ENCODE peak calls at places on chromosomes 1 and 21, in seven cellular contexts. S is dorsolateral prefrontal cortex; Z is cardiac muscle cell; Y is HFF-Myc; I is SK-N-MC; C is cardiac fibroblast; U is naive thymus-derived CD4-positive, alpha-beta T cell. O is an unnamed sample.

GRCh38 chr1:22143065-22143514 is at the start of gene WNT4:
- DNase-seq in U (no peak), C (no peak), Z (peak), Y (no peak), S (no peak), I (no peak), O (no peak)

GRCh38 chr1:15911141-15911540 is 63.6 kb downstream of the SPEN start:
- DNase-seq in S (no peak), U (no peak), I (no peak), Y (no peak), C (no peak), Z (no peak), O (no peak)

GRCh38 chr1:204503122-204503912 is 8.7 kb upstream of the PIK3C2B start:
- DNase-seq in Y (no peak), U (no peak), I (peak), C (peak), S (no peak), Z (peak), O (peak)

GRCh38 chr1:226953175-226953800 is 13.2 kb downstream of the COQ8A start:
- DNase-seq in I (no peak), Z (no peak), C (no peak), U (no peak), Y (no peak), S (no peak), O (no peak)

GRCh38 chr21:14523234-14523633 is 22.9 kb downstream of the SAMSN1 start:
- DNase-seq in Y (no peak), U (no peak), S (no peak), I (no peak), C (peak), Z (peak), O (no peak)

GRCh38 chr1:198118136-198118535 is 38.7 kb upstream of the NEK7 start:
- DNase-seq in U (no peak), Y (peak), Z (peak), S (no peak), I (no peak), C (peak), O (peak)

GRCh38 chr1:155080250-155081228 is 1.9 kb downstream of the EFNA3 start:
- DNase-seq in C (no peak), S (peak), U (no peak), Z (no peak), Y (no peak), I (no peak), O (no peak)

GRCh38 chr1:247407180-247407616 is 8.8 kb upstream of the NLRP3 start:
- DNase-seq in Y (no peak), I (no peak), U (peak), S (no peak), C (no peak), Z (no peak), O (no peak)

GRCh38 chr1:46556822-46557221 is 5.4 kb upstream of the KNCN start:
- DNase-seq in I (no peak), S (no peak), C (peak), Y (no peak), U (no peak), Z (peak), O (no peak)

GRCh38 chr1:213035573-213035972 is 15.5 kb upstream of the RPS6KC1 start:
- DNase-seq in Z (no peak), U (no peak), Y (no peak), I (no peak), C (no peak), S (no peak), O (no peak)

GRCh38 chr1:111903858-111904449 is 85.5 kb downstream of the KCND3 start:
- DNase-seq in S (no peak), I (no peak), Y (no peak), Z (no peak), C (no peak), U (no peak), O (no peak)
- H3K4me3 ChIP-seq in S (no peak), I (no peak), Y (no peak), Z (no peak), C (no peak), U (no peak), O (no peak)

GRCh38 chr1:12618661-12619395 is 818 bp upstream of the DHRS3 start:
- DNase-seq in C (peak), S (peak), Z (peak), I (no peak), Y (peak), U (peak), O (no peak)

GRCh38 chr1:12619396-12620141 is 1.6 kb upstream of the DHRS3 start:
- DNase-seq in Y (peak), S (peak), C (peak), I (peak), Z (peak), U (peak), O (no peak)

GRCh38 chr1:12621346-12622320 is 3.6 kb upstream of the DHRS3 start:
- DNase-seq in Z (peak), U (no peak), Y (no peak), I (no peak), C (no peak), S (no peak), O (no peak)

GRCh38 chr1:12620931-12621330 is 2.9 kb upstream of the DHRS3 start:
- DNase-seq in Z (no peak), I (no peak), S (no peak), U (no peak), Y (no peak), C (no peak), O (no peak)

DNA sequence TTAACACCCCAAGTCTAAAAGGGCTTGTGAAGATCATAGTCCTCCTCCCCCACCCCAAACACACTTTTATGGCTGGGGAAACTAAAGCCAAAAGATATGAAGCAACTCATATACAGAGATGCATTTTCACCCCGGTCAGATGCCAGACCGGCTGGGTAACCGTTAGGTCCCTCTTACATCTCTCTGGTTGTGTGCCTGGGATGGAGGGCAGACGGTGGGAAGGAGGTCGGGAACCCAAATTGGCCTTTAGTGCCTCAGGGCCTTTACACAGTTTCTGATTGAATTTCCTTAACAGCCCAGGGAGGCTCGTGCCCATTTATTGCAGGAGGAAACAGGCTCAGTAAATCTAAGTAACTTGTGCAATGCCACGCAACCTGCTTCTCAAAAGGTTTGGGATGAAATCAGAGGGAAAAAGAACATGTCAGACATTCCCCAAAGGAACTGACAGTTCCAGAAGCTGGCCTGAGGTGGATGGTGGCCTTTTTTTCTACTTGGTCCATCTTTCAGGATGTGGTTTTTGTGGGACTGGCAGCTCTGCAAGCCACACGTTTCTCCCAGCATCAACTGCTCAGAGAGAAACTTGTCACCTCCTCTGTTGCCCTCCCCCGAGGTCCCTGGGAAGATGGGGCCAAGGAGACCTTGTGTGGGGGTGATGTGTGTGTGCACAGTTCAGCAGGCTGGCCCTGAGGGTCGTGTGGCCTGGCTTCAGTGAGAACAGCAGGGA is 2.3 kb upstream of the DHRS3 start:
- DNase-seq in U (no peak), Z (no peak), I (no peak), S (no peak), Y (no peak), C (no peak), O (no peak)
- H3K4me3 ChIP-seq in U (peak), Z (no peak), I (peak), S (peak), Y (no peak), C (no peak), O (no peak)

DNA sequence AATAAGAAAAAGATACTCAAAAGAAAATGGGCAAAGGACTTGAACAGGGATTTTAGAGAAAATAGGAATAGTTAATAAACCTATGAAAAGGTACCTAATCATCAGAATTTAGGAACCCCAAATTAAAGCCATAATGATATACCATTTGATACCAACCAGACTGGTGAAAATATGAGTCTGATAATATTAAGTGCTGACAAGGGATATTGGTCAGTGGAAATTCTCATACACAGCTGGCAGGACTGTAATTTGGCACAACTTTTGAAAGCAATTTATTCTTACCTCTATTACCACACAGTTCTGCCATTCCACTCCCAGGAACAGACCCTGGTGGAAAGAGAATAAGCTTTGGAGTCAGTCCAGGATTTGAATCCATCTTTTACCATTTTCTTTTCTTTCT is 111.3 kb downstream of the KIF26B start:
- DNase-seq in I (no peak), U (no peak), C (no peak), S (no peak), Y (no peak), Z (no peak), O (no peak)
- H3K4me3 ChIP-seq in I (no peak), U (no peak), C (no peak), S (no peak), Y (no peak), Z (no peak), O (no peak)

GRCh38 chr1:61320575-61320974 is 238.2 kb downstream of the NFIA start:
- DNase-seq in S (no peak), U (no peak), C (no peak), Z (no peak), I (no peak), Y (no peak), O (no peak)

GRCh38 chr1:61316493-61316892 is 234.1 kb downstream of the NFIA start:
- DNase-seq in I (no peak), Y (no peak), U (no peak), Z (no peak), C (no peak), S (no peak), O (no peak)

GRCh38 chr1:61322008-61322744 is 239.8 kb downstream of the NFIA start:
- DNase-seq in U (no peak), Y (no peak), S (no peak), Z (no peak), I (no peak), C (no peak), O (no peak)

GRCh38 chr1:61322769-61323168 is 240.4 kb downstream of the NFIA start:
- DNase-seq in Z (no peak), C (peak), I (no peak), U (no peak), Y (no peak), S (no peak), O (no peak)

GRCh38 chr1:61318319-61319125 is 236.2 kb downstream of the NFIA start:
- DNase-seq in Y (peak), S (no peak), U (no peak), C (peak), I (no peak), Z (peak), O (peak)
- H3K4me3 ChIP-seq in Y (no peak), S (no peak), U (no peak), C (peak), I (peak), Z (no peak), O (no peak)

DNA sequence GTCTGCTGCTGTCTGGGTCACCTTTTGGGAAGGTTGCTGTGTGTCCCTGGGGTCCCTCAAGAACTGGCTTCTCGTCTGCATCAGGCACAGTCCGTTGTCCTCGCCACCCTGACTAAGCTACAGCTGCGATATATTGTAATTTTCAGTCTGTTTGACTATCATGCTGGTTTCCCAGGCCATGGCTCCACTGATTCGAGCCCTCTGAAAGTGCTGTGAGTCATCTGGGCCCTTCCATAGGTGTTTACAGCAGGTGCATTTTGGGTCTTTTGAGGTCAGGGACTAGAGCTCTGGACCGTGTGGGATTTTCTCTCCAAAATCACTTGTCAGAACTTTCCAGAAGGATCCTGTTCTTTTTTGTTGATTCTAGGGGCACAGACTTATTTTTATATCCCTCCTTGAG is 52.8 kb downstream of the SPSB1 start:
- DNase-seq in I (no peak), U (no peak), S (no peak), Y (no peak), Z (no peak), C (no peak), O (no peak)
- H3K4me3 ChIP-seq in I (no peak), U (no peak), S (no peak), Y (no peak), Z (no peak), C (no peak), O (no peak)

GRCh38 chr1:208241541-208241940 is 2.6 kb downstream of the PLXNA2 start:
- DNase-seq in S (no peak), Y (no peak), C (no peak), I (no peak), Z (no peak), U (no peak), O (no peak)

GRCh38 chr1:208242186-208242585 is 2.0 kb downstream of the PLXNA2 start:
- DNase-seq in I (no peak), S (no peak), Z (no peak), C (no peak), Y (no peak), U (no peak), O (no peak)

GRCh38 chr1:208238710-208239517 is 5.3 kb downstream of the PLXNA2 start:
- DNase-seq in I (no peak), Y (no peak), Z (peak), S (no peak), C (peak), U (no peak), O (no peak)

GRCh38 chr1:208239518-208240381 is 4.4 kb downstream of the PLXNA2 start:
- DNase-seq in I (no peak), Z (no peak), U (no peak), C (no peak), S (no peak), Y (no peak), O (no peak)

DNA sequence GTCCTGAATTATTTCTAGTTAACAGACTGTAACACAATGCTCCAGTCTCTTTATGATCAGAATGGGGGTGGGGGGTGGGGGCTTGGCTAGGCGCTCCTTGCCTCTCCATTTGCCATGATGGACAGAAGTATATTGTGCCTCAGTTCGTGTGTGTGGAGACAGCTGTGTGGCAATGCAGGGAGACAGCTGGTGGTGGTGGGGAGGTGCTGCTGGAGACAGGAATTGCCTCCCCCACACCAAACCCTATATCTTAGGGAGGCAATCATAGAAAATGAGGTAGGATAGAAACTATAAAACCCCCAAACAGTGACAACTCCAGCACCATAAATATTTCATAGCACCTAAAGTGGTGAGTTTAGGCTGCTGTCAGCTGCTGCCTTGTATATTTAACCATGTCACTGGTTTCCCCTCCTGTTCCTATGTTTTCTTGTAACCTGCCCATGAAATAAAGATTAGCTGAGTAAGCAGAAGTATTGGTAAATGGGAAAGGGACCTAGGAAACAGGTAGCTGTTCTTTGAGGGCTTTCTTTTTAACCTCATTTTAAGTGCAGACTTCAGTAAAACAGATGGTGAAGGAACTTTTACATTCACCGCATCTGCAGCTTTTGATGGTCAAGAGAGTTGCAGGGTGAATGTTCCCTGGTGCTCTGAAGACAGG is 3.4 kb downstream of the PLXNA2 start:
- DNase-seq in C (no peak), U (no peak), Z (no peak), S (no peak), Y (no peak), I (no peak), O (no peak)
- H3K4me3 ChIP-seq in C (peak), U (no peak), Z (peak), S (peak), Y (no peak), I (no peak), O (peak)